ENCODE peak calls at places on chromosome 2, in five cellular contexts. V, N, X, R and L are unnamed samples. For H3K4me1, the result is how much of the 10 kb centered on the place peaks cover.

GRCh38 chr2:41853427-41854191 is 194.2 kb upstream of the PKDCC start:
- DNase-seq in V (no peak), N (peak), X (no peak), R (peak), L (peak)

GRCh38 chr2:83081835-83082522 is 1377.1 kb downstream of the SUCLG1 start:
- DNase-seq in V (no peak), N (peak), X (no peak), R (no peak), L (no peak)

GRCh38 chr2:161571051-161571429 is 53.2 kb upstream of the SLC4A10 start:
- DNase-seq in V (no peak), N (no peak), X (no peak), R (no peak), L (no peak)

GRCh38 chr2:148974126-148974525 is 64.4 kb upstream of the LYPD6B start:
- DNase-seq in V (no peak), N (no peak), X (no peak), R (no peak), L (no peak)

GRCh38 chr2:8548871-8549221 is 133.0 kb upstream of the ID2 start:
- DNase-seq in V (no peak), N (no peak), X (no peak), R (no peak), L (no peak)

GRCh38 chr2:228344531-228344930 is 163.0 kb upstream of the SPHKAP start:
- DNase-seq in V (no peak), N (no peak), X (no peak), R (no peak), L (no peak)

GRCh38 chr2:20225294-20226151 is 593 bp upstream of the SDC1 start:
- DNase-seq in V (no peak), N (peak), X (peak), R (peak), L (peak)

GRCh38 chr2:219123356-219124143 is 37.1 kb downstream of the NHEJ1 start:
- DNase-seq in V (no peak), N (no peak), X (no peak), R (no peak), L (no peak)

GRCh38 chr2:234098675-234099195 is 48.2 kb downstream of the SPP2 start:
- DNase-seq in V (no peak), N (no peak), X (no peak), R (no peak), L (no peak)

GRCh38 chr2:231161252-231162035 is 36.6 kb upstream of the HTR2B start:
- DNase-seq in V (no peak), N (no peak), X (no peak), R (no peak), L (no peak)

GRCh38 chr2:108612153-108612513 is 77.9 kb downstream of the LIMS1 start:
- DNase-seq in V (no peak), N (no peak), X (no peak), R (no peak), L (peak)
- H3K4me1 ChIP-seq in V (half or more), N (under half), X (under half), R (under half), L (half or more)

DNA sequence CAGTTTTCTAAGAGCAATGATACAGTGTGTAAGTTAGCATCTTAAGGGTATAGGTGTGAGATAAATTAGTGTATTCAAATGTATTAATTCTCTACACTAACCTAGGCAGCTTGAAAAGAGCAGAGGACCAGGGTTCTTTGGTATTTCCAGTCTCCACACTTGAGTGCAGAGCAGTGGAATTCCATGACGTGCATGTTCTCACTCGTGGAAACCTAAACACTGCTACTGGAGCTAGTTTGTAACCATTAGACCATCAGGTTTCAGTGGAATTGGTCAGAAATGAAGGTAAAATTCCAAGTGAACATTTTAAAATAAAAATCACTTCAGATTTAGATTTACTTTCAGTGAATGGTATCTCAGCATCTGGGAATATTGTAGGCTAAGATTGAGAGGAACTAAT is 9.0 kb downstream of the SPTBN1 start:
- DNase-seq in V (no peak), N (no peak), X (no peak), R (no peak), L (no peak)
- H3K4me1 ChIP-seq in V (under half), N (under half), X (under half), R (under half), L (under half)

GRCh38 chr2:144456680-144457079 is 63.2 kb downstream of the ZEB2 start:
- DNase-seq in V (no peak), N (no peak), X (no peak), R (no peak), L (peak)

GRCh38 chr2:144459937-144460336 is 60.0 kb downstream of the ZEB2 start:
- DNase-seq in V (peak), N (no peak), X (no peak), R (no peak), L (no peak)

GRCh38 chr2:144460981-144461766 is 58.7 kb downstream of the ZEB2 start:
- DNase-seq in V (no peak), N (no peak), X (no peak), R (no peak), L (no peak)

GRCh38 chr2:144455979-144456378 is 63.9 kb downstream of the ZEB2 start:
- DNase-seq in V (no peak), N (no peak), X (no peak), R (no peak), L (no peak)

GRCh38 chr2:144458536-144458935 is 61.4 kb downstream of the ZEB2 start:
- DNase-seq in V (no peak), N (no peak), X (no peak), R (no peak), L (no peak)
- H3K4me1 ChIP-seq in V (under half), N (under half), X (under half), R (under half), L (under half)

DNA sequence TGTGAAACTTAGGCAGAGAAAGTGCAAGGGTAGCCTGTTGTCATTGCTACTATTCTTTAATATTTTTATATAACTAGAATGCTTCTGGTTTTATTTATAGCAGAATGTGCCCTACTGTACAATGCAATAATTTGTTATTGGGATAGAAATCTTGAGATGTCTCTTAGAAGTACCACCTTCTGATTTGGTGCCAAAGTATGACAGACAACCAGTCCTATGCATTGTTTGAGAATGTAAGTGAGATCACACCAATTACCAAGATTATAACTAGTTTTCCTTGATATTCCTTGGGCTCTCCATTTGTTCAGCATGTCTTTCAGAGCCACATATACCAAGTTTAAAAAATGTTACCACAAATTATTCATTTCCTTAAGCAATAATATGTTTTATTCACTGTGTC is 399.7 kb downstream of the CPS1 start:
- DNase-seq in V (no peak), N (no peak), X (no peak), R (no peak), L (no peak)
- H3K4me1 ChIP-seq in V (under half), N (under half), X (under half), R (under half), L (under half)